ENCODE peak calls at places on chromosome 14, in ten cellular contexts. Z is psoas muscle; C is IMR-90; F is neural progenitor cell; M is lung; J is RWPE2; Q is stomach; I is left ventricle myocardium inferior; O is CD8-positive, alpha-beta T cell; W is spleen. H is an unnamed sample. For H3K36me3 and H3K4me1, the result is how much of the 10 kb centered on the place peaks cover.

GRCh38 chr14:63857467-63858030 is 4.7 kb downstream of the SYNE2 start:
- DNase-seq in O (peak), I (no peak), F (no peak), M (no peak), J (no peak), W (no peak), Q (no peak), Z (no peak), C (no peak), H (no peak)

GRCh38 chr14:47678993-47679392 is 3.6 kb upstream of the MDGA2 start:
- DNase-seq in I (no peak), M (no peak), O (no peak), F (peak), Z (no peak), C (no peak), J (no peak), Q (no peak), W (no peak), H (no peak)

GRCh38 chr14:93219103-93219726 is 12.2 kb downstream of the UBR7 start:
- DNase-seq in M (no peak), Q (peak), J (no peak), O (peak), W (no peak), F (peak), I (no peak), C (peak), Z (no peak), H (no peak)

GRCh38 chr14:76947078-76947837 is 81.2 kb downstream of the IRF2BPL start:
- DNase-seq in C (peak), J (peak), Z (peak), F (peak), W (peak), Q (peak), M (peak), O (peak), I (peak), H (peak)

GRCh38 chr14:96156804-96157760 is 47.6 kb upstream of the BDKRB2 start:
- DNase-seq in O (no peak), M (no peak), W (no peak), J (no peak), F (no peak), C (no peak), I (no peak), Z (no peak), Q (peak), H (peak)

GRCh38 chr14:60649815-60650381 is 621 bp upstream of the SIX1 start:
- DNase-seq in I (no peak), M (no peak), J (no peak), F (peak), O (no peak), C (peak), Z (peak), W (no peak), Q (no peak), H (no peak)

GRCh38 chr14:44846232-44846824 is 115.4 kb downstream of the KLHL28 start:
- DNase-seq in O (no peak), Q (no peak), C (peak), F (peak), M (no peak), W (no peak), Z (no peak), I (no peak), J (no peak), H (no peak)

GRCh38 chr14:95533391-95533821 is 1.4 kb upstream of the GLRX5 start:
- DNase-seq in C (peak), J (peak), O (no peak), M (no peak), W (no peak), Z (no peak), I (no peak), Q (no peak), F (peak), H (no peak)

GRCh38 chr14:35949933-35950332 is 123.8 kb downstream of the BRMS1L start:
- DNase-seq in W (no peak), I (no peak), M (no peak), Z (no peak), J (no peak), Q (peak), C (no peak), O (no peak), F (peak), H (no peak)

GRCh38 chr14:90530523-90530922 is 133.7 kb downstream of the CALM1 start:
- DNase-seq in O (no peak), Z (no peak), I (no peak), Q (no peak), M (no peak), J (no peak), F (no peak), C (no peak), W (no peak), H (no peak)

GRCh38 chr14:101462726-101463565 is 98.3 kb upstream of the DIO3 start:
- DNase-seq in I (no peak), O (no peak), F (no peak), W (peak), J (peak), C (no peak), Q (peak), Z (no peak), M (no peak), H (peak)

GRCh38 chr14:58954052-58954451 is 234.4 kb upstream of the DAAM1 start:
- DNase-seq in W (no peak), O (no peak), F (no peak), C (no peak), J (no peak), Z (no peak), M (no peak), I (no peak), Q (no peak), H (no peak)

GRCh38 chr14:90903101-90903500 is 86.9 kb upstream of the TTC7B start:
- DNase-seq in O (peak), J (no peak), Z (no peak), Q (peak), W (no peak), I (no peak), M (no peak), F (peak), C (peak), H (no peak)

GRCh38 chr14:40252817-40253447 is 820.7 kb upstream of the FBXO33 start:
- DNase-seq in W (no peak), I (no peak), J (no peak), C (no peak), Z (peak), O (no peak), F (peak), M (no peak), Q (no peak), H (no peak)

GRCh38 chr14:23067847-23068791 is 10.8 kb upstream of the CDH24 start:
- DNase-seq in F (no peak), I (no peak), Z (no peak), J (peak), M (no peak), W (no peak), Q (no peak), C (no peak), O (no peak), H (no peak)

GRCh38 chr14:23066368-23066767 is 9.0 kb upstream of the CDH24 start:
- DNase-seq in C (no peak), Q (no peak), W (no peak), I (no peak), M (no peak), J (no peak), O (no peak), Z (no peak), F (no peak), H (peak)

GRCh38 chr14:23068792-23069412 is 11.6 kb upstream of the CDH24 start:
- DNase-seq in I (peak), Z (peak), C (peak), W (no peak), J (peak), Q (peak), F (peak), M (peak), O (peak), H (peak)

GRCh38 chr14:23069413-23069806 is 12.1 kb upstream of the CDH24 start:
- DNase-seq in W (no peak), J (peak), C (no peak), Q (no peak), M (no peak), Z (no peak), I (no peak), O (no peak), F (no peak), H (no peak)

GRCh38 chr14:23066855-23067744 is 9.8 kb upstream of the CDH24 start:
- DNase-seq in O (no peak), W (no peak), Z (no peak), F (no peak), M (no peak), J (peak), Q (no peak), C (no peak), I (no peak), H (peak)
- H3K36me3 ChIP-seq in O (half or more), W (half or more), Z (half or more), F (under half), M (under half), J (half or more), Q (half or more), C (half or more), I (half or more), H (half or more)

DNA sequence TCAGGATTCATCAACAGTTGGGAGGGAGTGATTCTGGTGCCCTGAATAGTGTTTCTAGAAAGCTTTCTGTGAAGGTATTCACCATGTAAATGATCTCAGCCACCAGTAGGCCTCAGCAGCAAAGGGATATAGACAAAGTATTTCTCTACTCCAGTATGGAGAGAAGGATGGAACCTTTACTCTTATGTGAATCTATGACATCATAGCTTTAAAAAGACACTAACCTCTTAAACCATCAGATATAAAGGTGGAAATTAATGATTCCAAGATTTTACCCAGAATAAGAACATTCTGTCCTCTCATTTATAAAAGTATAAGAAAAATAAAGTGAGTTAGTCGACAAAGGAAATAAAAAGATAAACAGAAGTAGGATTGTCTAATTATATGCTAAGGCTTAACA is 4.6 kb downstream of the GPR65 start:
- DNase-seq in O (no peak), F (no peak), Q (no peak), W (no peak), Z (no peak), I (no peak), J (no peak), C (no peak), M (no peak), H (no peak)
- H3K4me1 ChIP-seq in O (half or more), F (under half), Q (under half), W (under half), Z (under half), I (under half), J (under half), C (under half), M (under half), H (under half)

GRCh38 chr14:51086044-51086443 is 8.9 kb downstream of the TRIM9 start:
- DNase-seq in J (no peak), M (no peak), O (no peak), F (no peak), Q (no peak), W (no peak), I (no peak), C (no peak), Z (no peak), H (no peak)

GRCh38 chr14:51081712-51082111 is 13.2 kb downstream of the TRIM9 start:
- DNase-seq in W (no peak), M (no peak), Z (no peak), C (no peak), Q (no peak), I (no peak), J (no peak), F (no peak), O (no peak), H (no peak)

GRCh38 chr14:51087024-51087423 is 7.9 kb downstream of the TRIM9 start:
- DNase-seq in C (no peak), J (peak), Q (no peak), W (no peak), M (no peak), I (peak), F (no peak), O (no peak), Z (no peak), H (no peak)

GRCh38 chr14:51082394-51082793 is 12.5 kb downstream of the TRIM9 start:
- DNase-seq in F (no peak), W (no peak), I (no peak), M (no peak), Z (no peak), J (no peak), O (no peak), Q (no peak), C (no peak), H (no peak)

GRCh38 chr14:51085007-51085406 is 9.9 kb downstream of the TRIM9 start:
- DNase-seq in M (no peak), J (no peak), Q (no peak), O (no peak), I (no peak), F (no peak), Z (no peak), W (no peak), C (no peak), H (no peak)
- H3K36me3 ChIP-seq in M (under half), J (under half), Q (under half), O (under half), I (under half), F (under half), Z (under half), W (under half), C (under half), H (under half)

DNA sequence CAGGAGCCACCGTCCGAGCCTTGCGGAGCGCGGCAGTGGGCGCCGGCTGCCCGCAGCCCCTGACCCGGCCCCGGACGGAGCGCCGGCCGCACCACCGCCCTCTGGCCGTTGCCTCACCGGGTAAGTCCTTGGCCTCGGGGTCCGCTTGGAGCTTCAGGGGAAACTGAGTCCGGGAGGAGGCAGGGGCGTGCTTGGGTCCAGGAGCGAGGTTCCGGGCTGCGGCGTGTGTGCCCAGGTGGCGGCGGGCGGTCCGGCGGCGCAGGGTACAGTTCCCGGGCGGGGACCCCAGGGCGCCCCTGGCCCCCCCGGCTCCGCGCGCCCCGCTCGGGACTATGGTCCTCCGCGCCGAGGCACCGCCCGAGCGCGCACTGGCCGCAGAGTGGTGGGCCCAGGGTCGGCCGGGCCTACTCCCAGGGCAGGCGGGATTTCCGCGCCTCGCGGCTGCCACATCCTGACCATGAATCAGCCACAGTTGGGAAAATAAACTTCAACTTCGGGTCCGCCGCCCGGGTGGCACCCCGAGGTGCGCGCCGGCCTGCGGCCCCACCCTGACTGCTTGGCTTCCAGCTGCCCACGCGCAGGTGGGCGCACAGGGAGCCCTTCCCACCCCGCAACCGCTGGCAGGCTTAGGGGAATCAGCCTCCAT is 325 bp downstream of the INF2 start:
- DNase-seq in W (no peak), J (no peak), F (no peak), O (no peak), M (no peak), Z (no peak), C (no peak), Q (no peak), I (no peak), H (no peak)
- H3K4me1 ChIP-seq in W (half or more), J (under half), F (under half), O (half or more), M (half or more), Z (under half), C (under half), Q (half or more), I (half or more), H (under half)

GRCh38 chr14:22070119-22070982 is 396.7 kb upstream of the OR4E1 start:
- DNase-seq in W (peak), Z (peak), O (peak), J (no peak), I (peak), Q (no peak), F (peak), C (no peak), M (no peak), H (no peak)
- H3K36me3 ChIP-seq in W (under half), Z (under half), O (under half), J (under half), I (under half), Q (under half), F (under half), C (under half), M (under half), H (under half)

GRCh38 chr14:22887260-22887989 is 4.4 kb downstream of the REM2 start:
- DNase-seq in M (peak), W (no peak), I (no peak), Z (no peak), Q (peak), J (no peak), O (no peak), F (peak), C (peak), H (no peak)

GRCh38 chr14:22884721-22885523 is 1.9 kb downstream of the REM2 start:
- DNase-seq in Q (no peak), F (no peak), O (no peak), M (no peak), J (no peak), C (no peak), W (no peak), Z (no peak), I (no peak), H (no peak)

GRCh38 chr14:22887990-22888378 is 5.0 kb downstream of the REM2 start:
- DNase-seq in Z (no peak), F (no peak), O (peak), M (no peak), I (no peak), W (peak), C (no peak), Q (no peak), J (no peak), H (no peak)

GRCh38 chr14:22885975-22886374 is 3.0 kb downstream of the REM2 start:
- DNase-seq in F (no peak), I (no peak), W (peak), O (no peak), C (no peak), J (no peak), Q (no peak), M (no peak), Z (peak), H (no peak)

DNA sequence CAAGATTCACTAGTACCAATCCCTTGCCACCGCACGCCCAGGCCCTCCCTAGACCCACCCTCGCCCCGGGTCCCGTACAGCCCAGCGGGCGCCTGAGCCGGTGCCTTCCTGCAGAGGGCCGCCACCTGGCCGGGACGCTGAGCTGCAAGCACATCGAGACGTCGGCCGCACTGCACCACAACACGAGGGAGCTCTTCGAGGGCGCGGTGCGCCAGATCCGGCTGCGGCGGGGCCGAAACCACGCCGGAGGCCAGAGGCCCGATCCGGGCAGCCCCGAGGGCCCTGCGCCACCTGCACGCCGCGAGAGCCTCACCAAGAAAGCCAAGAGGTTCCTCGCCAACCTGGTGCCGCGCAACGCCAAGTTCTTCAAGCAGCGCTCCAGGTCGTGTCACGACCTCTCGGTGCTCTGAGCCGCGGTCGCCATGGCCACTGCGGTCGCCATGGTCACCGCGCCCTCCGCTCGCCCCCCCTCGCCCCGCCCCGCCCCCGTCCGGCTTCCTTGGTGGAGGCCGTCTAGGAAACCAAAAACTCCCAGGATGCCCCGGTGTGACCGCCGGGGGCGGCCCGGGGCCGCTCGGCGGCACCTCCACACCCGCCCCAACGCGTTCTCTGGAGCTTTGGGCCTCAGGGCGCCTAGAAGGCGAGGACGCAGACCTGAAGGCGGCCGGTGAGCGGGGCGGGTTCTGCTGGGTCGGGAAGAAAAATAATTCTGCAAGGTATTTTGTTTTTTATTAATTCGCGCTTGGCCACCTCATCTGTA is 3.7 kb downstream of the REM2 start:
- DNase-seq in F (peak), Q (peak), C (peak), W (peak), M (peak), I (peak), O (peak), Z (peak), J (no peak), H (peak)
- H3K4me1 ChIP-seq in F (under half), Q (half or more), C (under half), W (under half), M (under half), I (under half), O (under half), Z (under half), J (under half), H (under half)

GRCh38 chr14:67653651-67654280 is 20.7 kb downstream of the VTI1B start:
- DNase-seq in Z (no peak), W (no peak), F (no peak), M (no peak), I (no peak), Q (no peak), J (no peak), O (no peak), C (peak), H (no peak)
- H3K36me3 ChIP-seq in Z (half or more), W (half or more), F (under half), M (under half), I (half or more), Q (half or more), J (half or more), O (half or more), C (half or more), H (half or more)

GRCh38 chr14:74605531-74606223 is 6.4 kb downstream of the LTBP2 start:
- DNase-seq in Z (peak), I (no peak), C (no peak), W (no peak), J (no peak), F (no peak), M (no peak), O (no peak), Q (no peak), H (no peak)

GRCh38 chr14:74604157-74604556 is 7.9 kb downstream of the LTBP2 start:
- DNase-seq in Z (peak), Q (no peak), W (no peak), J (no peak), I (no peak), F (no peak), C (no peak), O (no peak), M (no peak), H (no peak)

GRCh38 chr14:74606727-74607126 is 5.3 kb downstream of the LTBP2 start:
- DNase-seq in Z (no peak), W (no peak), F (no peak), I (no peak), J (no peak), C (no peak), M (no peak), Q (no peak), O (no peak), H (no peak)

GRCh38 chr14:74601982-74602381 is 10.1 kb downstream of the LTBP2 start:
- DNase-seq in W (no peak), Z (no peak), M (no peak), C (no peak), J (no peak), F (no peak), I (no peak), O (no peak), Q (no peak), H (no peak)

GRCh38 chr14:74604896-74605295 is 7.1 kb downstream of the LTBP2 start:
- DNase-seq in Z (peak), O (no peak), J (no peak), W (no peak), Q (no peak), F (no peak), M (no peak), C (peak), I (no peak), H (no peak)
- H3K4me1 ChIP-seq in Z (under half), O (under half), J (under half), W (under half), Q (under half), F (under half), M (under half), C (under half), I (under half), H (under half)